ENCODE peak calls at places on chromosomes 5 and 9, in four cellular contexts. One of them, this sample, is unnamed.

GRCh38 chr9:123548749-123549545 is 192.9 kb downstream of the CRB2 start:
- DNase-seq in K562: peak; percentile 27
- DNase-seq in H1: no peak
- DNase-seq in HepG2: no peak
- DNase-seq in this sample: no peak

GRCh38 chr5:8848362-8848761 is 697.5 kb downstream of the SEMA5A start:
- DNase-seq in K562: no peak
- DNase-seq in H1: no peak
- DNase-seq in HepG2: no peak
- DNase-seq in this sample: no peak

GRCh38 chr5:129664336-129664937 is 83.5 kb upstream of the MINAR2 start:
- DNase-seq in K562: peak; percentile 8
- DNase-seq in H1: no peak
- DNase-seq in HepG2: peak; percentile 17
- DNase-seq in this sample: peak; percentile 13

GRCh38 chr9:109520475-109521132 is 22.5 kb upstream of the PTPN3 start:
- DNase-seq in K562: peak; percentile 64
- DNase-seq in H1: peak; percentile 43
- DNase-seq in HepG2: peak; percentile 69
- DNase-seq in this sample: peak; percentile 81

GRCh38 chr9:117265253-117265652 is 149.6 kb downstream of the ASTN2 start:
- DNase-seq in K562: no peak
- DNase-seq in H1: no peak
- DNase-seq in HepG2: no peak
- DNase-seq in this sample: no peak

GRCh38 chr9:15086096-15087030 is 176.1 kb upstream of the FREM1 start:
- DNase-seq in K562: no peak
- DNase-seq in H1: no peak
- DNase-seq in HepG2: no peak
- DNase-seq in this sample: no peak

GRCh38 chr9:116566677-116567488 is 120.2 kb upstream of the TRIM32 start:
- DNase-seq in K562: no peak
- DNase-seq in H1: no peak
- DNase-seq in HepG2: peak; percentile 96
- DNase-seq in this sample: peak; percentile 61

GRCh38 chr5:1281038-1281882 is 13.6 kb downstream of the TERT start:
- DNase-seq in K562: no peak
- DNase-seq in H1: no peak
- DNase-seq in HepG2: no peak
- DNase-seq in this sample: no peak

GRCh38 chr5:535781-536698 is 11.8 kb upstream of the SLC9A3 start:
- DNase-seq in K562: no peak
- DNase-seq in H1: no peak
- DNase-seq in HepG2: no peak
- DNase-seq in this sample: no peak

GRCh38 chr9:128420060-128420650 is 502 bp upstream of the CERCAM start:
- DNase-seq in K562: peak; percentile 89
- DNase-seq in H1: no peak
- DNase-seq in HepG2: peak; percentile 39
- DNase-seq in this sample: peak; percentile 60

GRCh38 chr5:157108961-157109360 is at the start of gene HAVCR2:
- DNase-seq in K562: no peak
- DNase-seq in H1: no peak
- DNase-seq in HepG2: no peak
- DNase-seq in this sample: no peak

GRCh38 chr9:78304357-78304756 is 7.4 kb downstream of the PSAT1 start:
- DNase-seq in K562: no peak
- DNase-seq in H1: no peak
- DNase-seq in HepG2: peak; percentile 25
- DNase-seq in this sample: no peak

GRCh38 chr9:80125731-80126264 is 554.0 kb downstream of the TLE4 start:
- DNase-seq in K562: no peak
- DNase-seq in H1: no peak
- DNase-seq in HepG2: no peak
- DNase-seq in this sample: no peak

GRCh38 chr5:6943197-6943596 is 230.0 kb downstream of the TENT4A start:
- DNase-seq in K562: no peak
- DNase-seq in H1: no peak
- DNase-seq in HepG2: peak; percentile 8
- DNase-seq in this sample: no peak

GRCh38 chr9:85212887-85213286 is 528.9 kb downstream of the AGTPBP1 start:
- DNase-seq in K562: no peak
- DNase-seq in H1: no peak
- DNase-seq in HepG2: no peak
- DNase-seq in this sample: no peak

GRCh38 chr5:135266975-135267374 is 132.1 kb downstream of the MACROH2A1 start:
- DNase-seq in K562: no peak
- DNase-seq in H1: no peak
- DNase-seq in HepG2: no peak
- DNase-seq in this sample: no peak

GRCh38 chr5:148776780-148777179 is 49.6 kb upstream of the ADRB2 start:
- DNase-seq in K562: no peak
- DNase-seq in H1: no peak
- DNase-seq in HepG2: no peak
- DNase-seq in this sample: peak; percentile 41

GRCh38 chr5:33827335-33827734 is 64.5 kb downstream of the ADAMTS12 start:
- DNase-seq in K562: no peak
- DNase-seq in H1: no peak
- DNase-seq in HepG2: no peak
- DNase-seq in this sample: no peak

GRCh38 chr5:93303291-93303691 is 277.7 kb downstream of the NR2F1-AS1 start:
- DNase-seq in K562: no peak
- DNase-seq in H1: no peak
- DNase-seq in HepG2: no peak
- DNase-seq in this sample: no peak

GRCh38 chr5:135185461-135186075 is 151.5 kb upstream of the PITX1 start:
- DNase-seq in K562: no peak
- DNase-seq in H1: no peak
- DNase-seq in HepG2: no peak
- DNase-seq in this sample: no peak

GRCh38 chr5:132385321-132386105 is 16.0 kb downstream of the SLC22A5 start:
- DNase-seq in K562: peak; percentile 34
- DNase-seq in H1: no peak
- DNase-seq in HepG2: peak; percentile 52
- DNase-seq in this sample: peak; percentile 89

GRCh38 chr9:106862946-106863740 is at the start of gene ZNF462:
- DNase-seq in K562: no peak
- DNase-seq in H1: no peak
- DNase-seq in HepG2: no peak
- DNase-seq in this sample: peak; percentile 63

GRCh38 chr5:42543774-42544173 is 120.5 kb downstream of the GHR start:
- DNase-seq in K562: no peak
- DNase-seq in H1: no peak
- DNase-seq in HepG2: no peak
- DNase-seq in this sample: no peak

GRCh38 chr9:98687911-98688310 is 20.8 kb downstream of the GABBR2 start:
- DNase-seq in K562: no peak
- DNase-seq in H1: no peak
- DNase-seq in HepG2: no peak
- DNase-seq in this sample: no peak

GRCh38 chr5:173625686-173626500 is 9.4 kb upstream of the BOD1 start:
- DNase-seq in K562: peak; percentile 24
- DNase-seq in H1: no peak
- DNase-seq in HepG2: no peak
- DNase-seq in this sample: no peak

GRCh38 chr5:104361932-104362331 is 799.3 kb upstream of the NUDT12 start:
- DNase-seq in K562: no peak
- DNase-seq in H1: no peak
- DNase-seq in HepG2: no peak
- DNase-seq in this sample: no peak

GRCh38 chr9:34413229-34413852 is 36.6 kb upstream of the MYORG start:
- DNase-seq in K562: peak; percentile 59
- DNase-seq in H1: no peak
- DNase-seq in HepG2: peak; percentile 31
- DNase-seq in this sample: peak; percentile 49

GRCh38 chr9:70557665-70558419 is 143.4 kb upstream of the KLF9 start:
- DNase-seq in K562: no peak
- DNase-seq in H1: no peak
- DNase-seq in HepG2: no peak
- DNase-seq in this sample: no peak

GRCh38 chr5:80860934-80861613 is 99.1 kb upstream of the RASGRF2 start:
- DNase-seq in K562: no peak
- DNase-seq in H1: no peak
- DNase-seq in HepG2: no peak
- DNase-seq in this sample: no peak

GRCh38 chr9:95077053-95077765 is 240.3 kb downstream of the FANCC start:
- DNase-seq in K562: no peak
- DNase-seq in H1: no peak
- DNase-seq in HepG2: no peak
- DNase-seq in this sample: no peak

GRCh38 chr9:136625101-136626065 is 37.3 kb upstream of the EGFL7 start:
- DNase-seq in K562: peak; percentile 67
- DNase-seq in H1: no peak
- DNase-seq in HepG2: peak; percentile 69
- DNase-seq in this sample: peak; percentile 66
- TF ChIP-seq RNF2 in K562: no peak
- TF ChIP-seq RNF2 in H1: no peak
- TF ChIP-seq RNF2 in HepG2: no peak
- TF ChIP-seq RNF2 in this sample: no peak

GRCh38 chr5:121870489-121870888 is 18.8 kb downstream of the FTMT start:
- DNase-seq in K562: no peak
- DNase-seq in H1: no peak
- DNase-seq in HepG2: no peak
- DNase-seq in this sample: peak; percentile 42

GRCh38 chr5:121872846-121873245 is 21.2 kb downstream of the FTMT start:
- DNase-seq in K562: no peak
- DNase-seq in H1: no peak
- DNase-seq in HepG2: no peak
- DNase-seq in this sample: no peak

GRCh38 chr5:121863753-121864152 is 12.1 kb downstream of the FTMT start:
- DNase-seq in K562: no peak
- DNase-seq in H1: no peak
- DNase-seq in HepG2: no peak
- DNase-seq in this sample: no peak

DNA sequence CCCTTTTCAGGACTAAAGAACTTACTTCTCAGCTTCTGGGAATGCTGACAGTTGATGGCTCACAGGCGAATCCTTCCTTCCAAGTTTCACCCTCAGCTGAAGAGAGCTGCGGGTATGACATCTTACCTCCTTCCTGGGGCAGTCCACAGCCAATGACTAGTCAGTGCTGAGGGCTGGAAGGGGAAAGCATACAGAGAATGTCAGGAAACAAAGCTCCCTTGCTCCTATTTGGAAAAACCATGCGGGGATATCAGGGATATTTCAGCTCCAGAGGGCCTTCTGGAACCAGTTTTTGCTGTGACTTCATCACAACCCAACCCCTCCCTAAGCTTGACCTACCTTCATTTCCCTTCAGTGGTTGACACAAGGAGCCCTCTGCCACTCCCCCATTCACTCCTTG is 15.7 kb downstream of the FTMT start:
- DNase-seq in K562: no peak
- DNase-seq in H1: no peak
- DNase-seq in HepG2: no peak
- DNase-seq in this sample: no peak
- TF ChIP-seq RNF2 in K562: no peak
- TF ChIP-seq RNF2 in H1: no peak
- TF ChIP-seq RNF2 in HepG2: no peak
- TF ChIP-seq RNF2 in this sample: no peak

DNA sequence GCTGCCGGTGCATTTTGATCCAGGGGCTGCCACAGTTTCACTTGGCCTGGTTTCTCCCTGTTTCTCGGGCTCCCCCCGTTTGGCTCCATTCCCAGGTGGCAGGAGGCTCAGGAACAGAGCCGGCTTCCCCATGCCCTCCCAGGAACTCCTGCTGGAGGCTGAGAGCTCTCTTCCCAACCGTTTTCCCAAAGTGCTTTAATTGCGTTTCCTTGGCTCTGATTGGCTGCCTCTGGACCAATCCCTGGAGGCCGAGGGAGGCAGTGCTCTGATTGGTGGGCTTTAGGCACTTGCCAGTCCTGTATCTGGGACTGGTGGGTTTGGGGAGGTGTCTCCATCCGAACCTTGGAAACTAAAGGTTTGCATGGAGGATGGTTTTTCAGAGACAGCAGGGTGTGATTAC is 4.9 kb downstream of the TSPAN17 start:
- DNase-seq in K562: peak; percentile 79
- DNase-seq in H1: no peak
- DNase-seq in HepG2: no peak
- DNase-seq in this sample: no peak
- TF ChIP-seq RNF2 in K562: no peak
- TF ChIP-seq RNF2 in H1: no peak
- TF ChIP-seq RNF2 in HepG2: no peak
- TF ChIP-seq RNF2 in this sample: no peak

DNA sequence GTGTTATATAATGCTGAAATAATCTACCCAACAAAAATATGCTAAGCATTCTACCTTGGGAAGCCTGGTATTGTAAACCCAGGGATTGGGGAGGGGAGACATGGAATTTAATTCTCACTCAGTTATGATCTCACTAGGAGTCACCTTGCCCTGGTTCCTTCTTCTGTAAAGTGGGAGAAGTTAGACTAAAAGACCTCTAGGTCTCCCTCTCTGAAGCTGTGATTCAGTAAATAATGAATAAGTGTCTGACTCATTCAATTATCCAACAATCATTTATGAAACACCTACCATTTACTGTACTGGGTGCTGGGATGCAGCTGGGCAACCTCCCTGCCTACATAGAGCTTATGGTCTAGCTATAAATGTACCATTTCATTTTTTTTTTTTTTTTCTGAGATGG is 20.2 kb upstream of the SPARC start:
- DNase-seq in K562: no peak
- DNase-seq in H1: no peak
- DNase-seq in HepG2: no peak
- DNase-seq in this sample: peak; percentile 36
- TF ChIP-seq RNF2 in K562: no peak
- TF ChIP-seq RNF2 in H1: no peak
- TF ChIP-seq RNF2 in HepG2: no peak
- TF ChIP-seq RNF2 in this sample: no peak

GRCh38 chr9:88994820-88995180 is 3.5 kb downstream of the S1PR3 start:
- DNase-seq in K562: no peak
- DNase-seq in H1: no peak
- DNase-seq in HepG2: no peak
- DNase-seq in this sample: no peak
- TF ChIP-seq RNF2 in K562: no peak
- TF ChIP-seq RNF2 in H1: no peak
- TF ChIP-seq RNF2 in HepG2: no peak
- TF ChIP-seq RNF2 in this sample: no peak

GRCh38 chr5:63963926-63964325 is 1.7 kb upstream of the HTR1A start:
- DNase-seq in K562: no peak
- DNase-seq in H1: no peak
- DNase-seq in HepG2: no peak
- DNase-seq in this sample: no peak

GRCh38 chr5:63962345-63962744 is at the start of gene HTR1A:
- DNase-seq in K562: no peak
- DNase-seq in H1: no peak
- DNase-seq in HepG2: no peak
- DNase-seq in this sample: no peak

GRCh38 chr5:63961598-63962161 is 565 bp downstream of the HTR1A start:
- DNase-seq in K562: no peak
- DNase-seq in H1: no peak
- DNase-seq in HepG2: no peak
- DNase-seq in this sample: no peak

GRCh38 chr5:63961125-63961597 is 1.1 kb downstream of the HTR1A start:
- DNase-seq in K562: no peak
- DNase-seq in H1: no peak
- DNase-seq in HepG2: no peak
- DNase-seq in this sample: no peak

GRCh38 chr5:63963080-63963735 is 963 bp upstream of the HTR1A start:
- DNase-seq in K562: peak; percentile 38
- DNase-seq in H1: no peak
- DNase-seq in HepG2: peak; percentile 56
- DNase-seq in this sample: peak; percentile 68
- TF ChIP-seq RNF2 in K562: no peak
- TF ChIP-seq RNF2 in H1: no peak
- TF ChIP-seq RNF2 in HepG2: no peak
- TF ChIP-seq RNF2 in this sample: no peak

This sample was measured in A549.